ENCODE peak calls at places on chromosomes 7 and 10, in ten cellular contexts. One of them, this sample, is unnamed. For H3K4me1, the result is how much of the 10 kb centered on the place peaks cover.

GRCh38 chr7:44113764-44114354 is 9.5 kb downstream of the POLD2 start:
- DNase-seq in uterus: no peak
- DNase-seq in MM.1S: no peak
- DNase-seq in Peyer's patch: no peak
- DNase-seq in Panc1: no peak
- DNase-seq in prostate gland: no peak
- DNase-seq in left ventricle myocardium inferior: no peak
- DNase-seq in heart right ventricle: no peak
- DNase-seq in body of pancreas: no peak
- DNase-seq in OCI-LY7: no peak
- DNase-seq in this sample: no peak

GRCh38 chr7:154178890-154179289 is 126.7 kb downstream of the DPP6 start:
- DNase-seq in uterus: no peak
- DNase-seq in MM.1S: no peak
- DNase-seq in Peyer's patch: no peak
- DNase-seq in Panc1: no peak
- DNase-seq in prostate gland: no peak
- DNase-seq in left ventricle myocardium inferior: no peak
- DNase-seq in heart right ventricle: no peak
- DNase-seq in body of pancreas: no peak
- DNase-seq in OCI-LY7: no peak
- DNase-seq in this sample: no peak

GRCh38 chr7:7151285-7151684 is 31.1 kb upstream of the C1GALT1 start:
- DNase-seq in uterus: no peak
- DNase-seq in MM.1S: no peak
- DNase-seq in Peyer's patch: no peak
- DNase-seq in Panc1: no peak
- DNase-seq in prostate gland: no peak
- DNase-seq in left ventricle myocardium inferior: no peak
- DNase-seq in heart right ventricle: no peak
- DNase-seq in body of pancreas: no peak
- DNase-seq in OCI-LY7: no peak
- DNase-seq in this sample: no peak

GRCh38 chr10:92965314-92965713 is 95.3 kb upstream of the CYP26C1 start:
- DNase-seq in uterus: no peak
- DNase-seq in MM.1S: peak
- DNase-seq in Peyer's patch: no peak
- DNase-seq in Panc1: peak
- DNase-seq in prostate gland: no peak
- DNase-seq in left ventricle myocardium inferior: no peak
- DNase-seq in heart right ventricle: no peak
- DNase-seq in body of pancreas: no peak
- DNase-seq in OCI-LY7: peak
- DNase-seq in this sample: peak

GRCh38 chr7:29609162-29610030 is 45.8 kb downstream of the PRR15 start:
- DNase-seq in uterus: no peak
- DNase-seq in MM.1S: peak
- DNase-seq in Peyer's patch: peak
- DNase-seq in Panc1: no peak
- DNase-seq in prostate gland: no peak
- DNase-seq in left ventricle myocardium inferior: no peak
- DNase-seq in heart right ventricle: no peak
- DNase-seq in body of pancreas: peak
- DNase-seq in OCI-LY7: no peak
- DNase-seq in this sample: peak

GRCh38 chr7:127474457-127474856 is 81.9 kb upstream of the ZNF800 start:
- DNase-seq in uterus: no peak
- DNase-seq in MM.1S: no peak
- DNase-seq in Peyer's patch: no peak
- DNase-seq in Panc1: no peak
- DNase-seq in prostate gland: no peak
- DNase-seq in left ventricle myocardium inferior: no peak
- DNase-seq in heart right ventricle: no peak
- DNase-seq in body of pancreas: no peak
- DNase-seq in OCI-LY7: no peak
- DNase-seq in this sample: peak

GRCh38 chr10:33652870-33653269 is 318.4 kb upstream of the NRP1 start:
- DNase-seq in uterus: no peak
- DNase-seq in MM.1S: no peak
- DNase-seq in Peyer's patch: no peak
- DNase-seq in Panc1: no peak
- DNase-seq in prostate gland: no peak
- DNase-seq in left ventricle myocardium inferior: no peak
- DNase-seq in heart right ventricle: no peak
- DNase-seq in body of pancreas: no peak
- DNase-seq in OCI-LY7: no peak
- DNase-seq in this sample: no peak

GRCh38 chr7:38102486-38102885 is 75.6 kb upstream of the STARD3NL start:
- DNase-seq in uterus: no peak
- DNase-seq in MM.1S: no peak
- DNase-seq in Peyer's patch: no peak
- DNase-seq in Panc1: no peak
- DNase-seq in prostate gland: no peak
- DNase-seq in left ventricle myocardium inferior: no peak
- DNase-seq in heart right ventricle: no peak
- DNase-seq in body of pancreas: no peak
- DNase-seq in OCI-LY7: no peak
- DNase-seq in this sample: no peak

GRCh38 chr7:7816084-7816483 is 97.7 kb upstream of the RPA3 start:
- DNase-seq in uterus: no peak
- DNase-seq in MM.1S: peak
- DNase-seq in Peyer's patch: no peak
- DNase-seq in Panc1: no peak
- DNase-seq in prostate gland: no peak
- DNase-seq in left ventricle myocardium inferior: no peak
- DNase-seq in heart right ventricle: no peak
- DNase-seq in body of pancreas: no peak
- DNase-seq in OCI-LY7: peak
- DNase-seq in this sample: no peak

GRCh38 chr10:115129752-115130151 is 36.6 kb downstream of the ATRNL1 start:
- DNase-seq in uterus: no peak
- DNase-seq in MM.1S: peak
- DNase-seq in Peyer's patch: no peak
- DNase-seq in Panc1: peak
- DNase-seq in prostate gland: no peak
- DNase-seq in left ventricle myocardium inferior: no peak
- DNase-seq in heart right ventricle: no peak
- DNase-seq in body of pancreas: no peak
- DNase-seq in OCI-LY7: peak
- DNase-seq in this sample: peak

GRCh38 chr10:68153473-68154210 is 44.4 kb downstream of the MYPN start:
- DNase-seq in uterus: no peak
- DNase-seq in MM.1S: no peak
- DNase-seq in Peyer's patch: no peak
- DNase-seq in Panc1: peak
- DNase-seq in prostate gland: no peak
- DNase-seq in left ventricle myocardium inferior: no peak
- DNase-seq in heart right ventricle: peak
- DNase-seq in body of pancreas: peak
- DNase-seq in OCI-LY7: no peak
- DNase-seq in this sample: peak

GRCh38 chr10:49280001-49280408 is 19.0 kb upstream of the C10orf71 start:
- DNase-seq in uterus: no peak
- DNase-seq in MM.1S: no peak
- DNase-seq in Peyer's patch: no peak
- DNase-seq in Panc1: no peak
- DNase-seq in prostate gland: no peak
- DNase-seq in left ventricle myocardium inferior: no peak
- DNase-seq in heart right ventricle: no peak
- DNase-seq in body of pancreas: no peak
- DNase-seq in OCI-LY7: no peak
- DNase-seq in this sample: peak

GRCh38 chr10:7300327-7300726 is 110.5 kb downstream of the SFMBT2 start:
- DNase-seq in uterus: peak
- DNase-seq in MM.1S: no peak
- DNase-seq in Peyer's patch: no peak
- DNase-seq in Panc1: no peak
- DNase-seq in prostate gland: no peak
- DNase-seq in left ventricle myocardium inferior: no peak
- DNase-seq in heart right ventricle: no peak
- DNase-seq in body of pancreas: no peak
- DNase-seq in OCI-LY7: no peak
- DNase-seq in this sample: peak

GRCh38 chr10:130179640-130180039 is 43.4 kb downstream of the GLRX3 start:
- DNase-seq in uterus: no peak
- DNase-seq in MM.1S: peak
- DNase-seq in Peyer's patch: no peak
- DNase-seq in Panc1: no peak
- DNase-seq in prostate gland: no peak
- DNase-seq in left ventricle myocardium inferior: no peak
- DNase-seq in heart right ventricle: peak
- DNase-seq in body of pancreas: no peak
- DNase-seq in OCI-LY7: peak
- DNase-seq in this sample: peak
- TF ChIP-seq CTCF in uterus: peak
- TF ChIP-seq CTCF in MM.1S: peak
- TF ChIP-seq CTCF in Peyer's patch: no peak
- TF ChIP-seq CTCF in Panc1: peak
- TF ChIP-seq CTCF in prostate gland: no peak
- TF ChIP-seq CTCF in left ventricle myocardium inferior: peak
- TF ChIP-seq CTCF in heart right ventricle: peak
- TF ChIP-seq CTCF in body of pancreas: peak
- TF ChIP-seq CTCF in OCI-LY7: peak
- TF ChIP-seq CTCF in this sample: peak

DNA sequence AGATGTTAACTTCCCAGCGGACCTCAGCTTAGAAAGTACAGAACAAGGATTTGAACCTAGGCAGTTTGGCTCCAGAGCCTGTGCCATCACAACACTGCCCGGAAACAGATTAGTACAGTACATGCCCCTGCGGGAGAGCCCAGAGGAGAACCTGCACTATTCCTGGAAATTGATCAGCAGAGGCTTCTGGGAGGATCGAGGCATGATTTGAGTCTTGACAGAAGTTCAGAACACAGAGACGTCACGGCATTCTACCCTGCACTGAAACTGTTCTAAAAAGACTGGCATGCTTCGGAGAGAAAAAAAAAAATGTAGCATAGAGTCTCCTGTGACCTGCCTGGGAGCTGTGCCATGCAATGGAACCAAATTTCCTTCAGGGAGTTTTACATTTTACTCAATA is 9.2 kb upstream of the IL6 start:
- DNase-seq in uterus: no peak
- DNase-seq in MM.1S: no peak
- DNase-seq in Peyer's patch: no peak
- DNase-seq in Panc1: no peak
- DNase-seq in prostate gland: no peak
- DNase-seq in left ventricle myocardium inferior: no peak
- DNase-seq in heart right ventricle: no peak
- DNase-seq in body of pancreas: no peak
- DNase-seq in OCI-LY7: no peak
- DNase-seq in this sample: no peak
- H3K27ac ChIP-seq in uterus: no peak
- H3K27ac ChIP-seq in MM.1S: no peak
- H3K27ac ChIP-seq in Peyer's patch: no peak
- H3K27ac ChIP-seq in Panc1: peak
- H3K27ac ChIP-seq in prostate gland: no peak
- H3K27ac ChIP-seq in left ventricle myocardium inferior: peak
- H3K27ac ChIP-seq in heart right ventricle: peak
- H3K27ac ChIP-seq in body of pancreas: no peak
- H3K27ac ChIP-seq in OCI-LY7: no peak
- H3K27ac ChIP-seq in this sample: no peak

DNA sequence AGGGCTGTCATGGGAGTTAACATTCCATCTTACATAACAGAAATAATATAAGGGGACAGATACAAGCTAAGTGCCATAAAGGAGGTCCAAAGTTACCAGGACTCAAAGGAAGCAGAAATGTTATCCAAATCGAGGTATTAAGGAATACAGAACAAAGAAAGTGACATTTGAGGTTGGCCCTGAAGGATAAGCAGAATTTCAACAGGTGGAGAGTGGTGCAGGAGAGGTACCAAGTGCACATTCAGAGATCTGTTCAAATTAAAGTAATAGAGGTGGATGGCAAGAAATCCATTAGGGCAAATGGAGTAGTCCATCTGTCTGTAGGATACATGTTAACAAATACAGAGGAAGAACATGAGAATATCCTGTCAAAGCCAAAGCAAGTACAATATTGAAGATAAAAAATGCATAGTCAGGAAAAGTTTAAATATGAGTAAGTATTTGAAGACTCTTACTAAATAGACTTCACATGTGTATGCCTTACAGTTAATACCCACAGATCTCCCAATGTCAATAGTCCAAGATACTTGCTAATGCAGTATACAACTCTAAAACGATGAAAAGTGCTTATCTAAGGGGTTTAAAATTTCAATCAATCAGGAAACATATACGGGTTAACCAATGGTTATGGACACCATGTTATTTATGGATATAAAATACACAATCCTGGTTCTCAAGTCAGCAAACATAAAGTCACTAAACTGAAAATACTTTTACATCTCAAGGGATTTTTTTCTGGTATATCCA is 9.9 kb downstream of the CDK6 start:
- DNase-seq in uterus: no peak
- DNase-seq in MM.1S: no peak
- DNase-seq in Peyer's patch: no peak
- DNase-seq in Panc1: no peak
- DNase-seq in prostate gland: no peak
- DNase-seq in left ventricle myocardium inferior: no peak
- DNase-seq in heart right ventricle: no peak
- DNase-seq in body of pancreas: no peak
- DNase-seq in OCI-LY7: no peak
- DNase-seq in this sample: no peak
- H3K4me1 ChIP-seq in uterus: under half
- H3K4me1 ChIP-seq in MM.1S: under half
- H3K4me1 ChIP-seq in Peyer's patch: under half
- H3K4me1 ChIP-seq in Panc1: half or more
- H3K4me1 ChIP-seq in prostate gland: under half
- H3K4me1 ChIP-seq in left ventricle myocardium inferior: half or more
- H3K4me1 ChIP-seq in heart right ventricle: under half
- H3K4me1 ChIP-seq in body of pancreas: under half
- H3K4me1 ChIP-seq in OCI-LY7: under half
- H3K4me1 ChIP-seq in this sample: under half

DNA sequence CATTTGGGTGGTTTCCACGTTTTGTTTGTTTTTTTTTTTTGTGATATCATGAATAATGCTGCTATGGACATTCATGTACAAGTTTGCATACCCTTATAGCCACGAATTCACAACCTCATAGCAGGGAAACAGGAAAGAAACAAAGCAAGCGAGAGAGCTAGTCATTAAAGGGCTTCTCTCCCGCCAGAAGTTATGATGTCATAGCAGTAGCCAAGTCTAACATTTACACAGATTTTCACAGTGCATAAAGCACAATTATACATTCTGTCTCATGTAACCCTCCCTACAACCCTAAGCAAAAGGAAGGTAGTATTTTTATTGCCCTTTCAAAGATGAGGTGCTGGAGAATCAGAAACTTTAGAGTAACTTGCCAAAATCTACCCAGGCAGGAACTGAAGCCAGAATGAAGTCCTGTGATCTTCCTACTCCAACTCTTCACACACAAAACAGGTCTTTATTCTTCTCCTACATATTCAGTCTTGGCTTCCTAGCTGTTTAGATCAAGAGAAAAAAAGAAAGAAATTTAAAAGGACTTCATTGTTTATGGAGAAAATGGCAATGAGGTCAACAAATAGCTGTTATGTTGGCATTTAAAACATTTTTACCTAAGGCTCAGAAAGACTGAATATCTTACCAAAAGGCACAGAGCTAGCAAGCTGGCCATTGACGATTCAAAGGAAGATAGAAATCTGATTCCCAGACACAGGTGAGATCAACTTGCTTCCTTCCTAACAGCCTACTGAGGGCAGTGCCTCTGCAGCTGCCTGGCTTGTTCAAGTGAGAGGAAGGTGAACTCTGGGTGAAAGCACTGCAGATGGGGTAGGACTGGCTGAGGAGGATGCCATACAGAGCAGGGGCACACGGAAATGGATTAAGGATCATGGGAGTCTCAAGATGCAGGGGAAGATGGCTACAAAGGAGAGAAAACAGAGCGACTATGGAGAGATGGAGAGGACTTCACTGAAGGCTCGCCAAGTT is 34.1 kb upstream of the GPAM start:
- DNase-seq in uterus: no peak
- DNase-seq in MM.1S: no peak
- DNase-seq in Peyer's patch: no peak
- DNase-seq in Panc1: no peak
- DNase-seq in prostate gland: no peak
- DNase-seq in left ventricle myocardium inferior: no peak
- DNase-seq in heart right ventricle: no peak
- DNase-seq in body of pancreas: no peak
- DNase-seq in OCI-LY7: no peak
- DNase-seq in this sample: no peak
- TF ChIP-seq CTCF in uterus: no peak
- TF ChIP-seq CTCF in MM.1S: no peak
- TF ChIP-seq CTCF in Peyer's patch: no peak
- TF ChIP-seq CTCF in Panc1: no peak
- TF ChIP-seq CTCF in prostate gland: no peak
- TF ChIP-seq CTCF in left ventricle myocardium inferior: no peak
- TF ChIP-seq CTCF in heart right ventricle: no peak
- TF ChIP-seq CTCF in body of pancreas: no peak
- TF ChIP-seq CTCF in OCI-LY7: no peak
- TF ChIP-seq CTCF in this sample: no peak

This sample was measured in foreskin keratinocyte.